ENCODE peak calls at places on chromosome 13, in eight cellular contexts. M is G401, K is activated T-cell treated with anti-CD3 and anti-CD28 coated beads for 48 hours, Z is progenitor cell of endocrine pancreas, Y is cardiac muscle cell, H is pons, B is NCI-H2081 treated with DMSO at 0.1 percent for 48 hours, A is fibroblast of lung. L is an unnamed sample.

GRCh38 chr13:97278395-97279078 is 56.4 kb downstream of the MBNL2 start:
- DNase-seq in M (no peak), K (no peak), Z (no peak), Y (no peak), H (no peak), B (no peak), A (peak), L (no peak)

GRCh38 chr13:99228737-99229691 is 28.4 kb downstream of the UBAC2 start:
- DNase-seq in M (no peak), K (no peak), Z (no peak), Y (no peak), H (no peak), B (no peak), A (peak), L (no peak)

GRCh38 chr13:59112375-59112774 is 1051.4 kb downstream of the DIAPH3 start:
- DNase-seq in M (peak), K (no peak), Z (no peak), Y (peak), H (peak), B (no peak), A (peak), L (no peak)

GRCh38 chr13:65926750-65927171 is 1303.4 kb downstream of the PCDH9 start:
- DNase-seq in M (peak), K (no peak), Z (no peak), Y (peak), H (peak), B (no peak), A (no peak), L (peak)

GRCh38 chr13:51148952-51149573 is 38.0 kb upstream of the C13orf42 start:
- DNase-seq in M (peak), K (no peak), Z (no peak), Y (peak), H (peak), B (no peak), A (peak), L (peak)

GRCh38 chr13:112187527-112188297 is 120.8 kb downstream of the SOX1 start:
- DNase-seq in M (no peak), K (no peak), Z (no peak), Y (no peak), H (no peak), B (no peak), A (no peak), L (no peak)

GRCh38 chr13:39353988-39354387 is 249.0 kb downstream of the LHFPL6 start:
- DNase-seq in M (no peak), K (no peak), Z (no peak), Y (peak), H (no peak), B (no peak), A (peak), L (no peak)

GRCh38 chr13:112725346-112726017 is 35.6 kb downstream of the ATP11A start:
- DNase-seq in M (no peak), K (no peak), Z (no peak), Y (no peak), H (no peak), B (peak), A (no peak), L (no peak)

GRCh38 chr13:73810647-73811046 is 323.6 kb downstream of the KLF12 start:
- DNase-seq in M (no peak), K (no peak), Z (no peak), Y (no peak), H (no peak), B (no peak), A (no peak), L (no peak)

GRCh38 chr13:48928781-48929430 is 46.8 kb upstream of the FNDC3A start:
- DNase-seq in M (no peak), K (no peak), Z (no peak), Y (no peak), H (no peak), B (no peak), A (no peak), L (no peak)

GRCh38 chr13:101429733-101430132 is 13.4 kb upstream of the NALCN start:
- DNase-seq in M (no peak), K (no peak), Z (no peak), Y (no peak), H (no peak), B (no peak), A (no peak), L (no peak)

GRCh38 chr13:22062478-22063205 is 391.8 kb downstream of the FGF9 start:
- DNase-seq in M (no peak), K (no peak), Z (no peak), Y (no peak), H (no peak), B (no peak), A (peak), L (no peak)

GRCh38 chr13:48220592-48221300 is 12.3 kb upstream of the ITM2B start:
- DNase-seq in M (no peak), K (no peak), Z (no peak), Y (no peak), H (no peak), B (no peak), A (no peak), L (no peak)

GRCh38 chr13:99119686-99120085 is 81.0 kb upstream of the UBAC2 start:
- DNase-seq in M (no peak), K (peak), Z (no peak), Y (no peak), H (no peak), B (no peak), A (no peak), L (no peak)

GRCh38 chr13:97369269-97369893 is 64.6 kb upstream of the RAP2A start:
- DNase-seq in M (no peak), K (no peak), Z (no peak), Y (no peak), H (peak), B (no peak), A (peak), L (no peak)